ENCODE peak calls at places on chromosomes 6 and 20, in six cellular contexts. F is heart left ventricle, C is Caco-2, M is neural progenitor cell, Z is ascending aorta, N is A549. H is an unnamed sample.

GRCh38 chr20:5807431-5807830 is 57.2 kb downstream of the SHLD1 start:
- DNase-seq in F (no peak), C (no peak), M (no peak), Z (no peak), N (no peak), H (no peak)

GRCh38 chr20:32358883-32359632 is 927 bp downstream of the ASXL1 start:
- DNase-seq in F (peak; percentile 81), C (peak; percentile 86), M (peak; percentile 93), Z (peak; percentile 85), N (peak; percentile 72), H (peak; percentile 77)

GRCh38 chr6:56211724-56212123 is 35.7 kb downstream of the COL21A1 start:
- DNase-seq in F (no peak), C (no peak), M (no peak), Z (no peak), N (no peak), H (no peak)

GRCh38 chr6:5723905-5724691 is 282.6 kb downstream of the NRN1 start:
- DNase-seq in F (peak; percentile 46), C (no peak), M (peak; percentile 35), Z (peak; percentile 64), N (no peak), H (no peak)

GRCh38 chr6:164072240-164072666 is 657.7 kb downstream of the QKI start:
- DNase-seq in F (no peak), C (no peak), M (no peak), Z (no peak), N (no peak), H (no peak)

GRCh38 chr20:45506927-45507820 is 8.2 kb downstream of the SPINT3 start:
- DNase-seq in F (no peak), C (no peak), M (no peak), Z (no peak), N (no peak), H (no peak)

GRCh38 chr20:22403860-22404608 is 180.3 kb downstream of the FOXA2 start:
- DNase-seq in F (no peak), C (peak; percentile 53), M (peak; percentile 47), Z (no peak), N (peak; percentile 92), H (peak; percentile 38)

GRCh38 chr6:116011520-116011919 is 49.2 kb downstream of the FRK start:
- DNase-seq in F (no peak), C (no peak), M (no peak), Z (no peak), N (no peak), H (no peak)

GRCh38 chr6:71228461-71229041 is 60.1 kb upstream of the OGFRL1 start:
- DNase-seq in F (no peak), C (no peak), M (no peak), Z (no peak), N (no peak), H (no peak)

GRCh38 chr6:126570507-126570906 is 230.6 kb downstream of the CENPW start:
- DNase-seq in F (no peak), C (no peak), M (no peak), Z (no peak), N (no peak), H (no peak)

GRCh38 chr6:168207421-168208175 is 112.0 kb downstream of the DACT2 start:
- DNase-seq in F (no peak), C (no peak), M (no peak), Z (no peak), N (no peak), H (no peak)

GRCh38 chr6:10520468-10520867 is 683 bp upstream of the GCNT2 start:
- DNase-seq in F (no peak), C (no peak), M (no peak), Z (no peak), N (no peak), H (no peak)

GRCh38 chr20:35005463-35005961 is 49.8 kb downstream of the MYH7B start:
- DNase-seq in F (peak; percentile 25), C (peak; percentile 35), M (no peak), Z (no peak), N (no peak), H (peak; percentile 3)

GRCh38 chr6:24890471-24890870 is 45.3 kb downstream of the RIPOR2 start:
- DNase-seq in F (no peak), C (no peak), M (no peak), Z (no peak), N (no peak), H (no peak)
- H3K4me1 ChIP-seq in F (no peaks in the 10 kb centered on the region), C (no peaks in the 10 kb centered on the region), M (peaks cover 8% of the 10 kb centered on the region), Z (no peaks in the 10 kb centered on the region), N (no peaks in the 10 kb centered on the region), H (no peaks in the 10 kb centered on the region)

DNA sequence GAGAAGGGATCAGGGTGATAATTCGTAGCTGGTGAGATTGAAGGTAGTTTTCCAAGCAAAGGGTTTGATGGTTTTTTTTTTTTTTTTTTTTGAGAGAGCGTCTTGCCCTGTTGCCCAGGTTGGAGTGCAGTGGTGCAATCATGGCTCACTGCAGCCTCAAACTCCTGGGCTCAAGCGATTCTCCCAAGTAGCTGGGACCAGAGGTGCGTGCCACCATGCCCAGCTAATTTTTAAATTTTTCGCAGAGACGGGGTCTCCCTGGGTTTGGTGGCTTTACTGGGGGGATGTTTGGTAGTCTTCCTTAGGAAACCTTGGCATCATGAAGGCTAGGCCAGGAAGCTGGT is 76.8 kb upstream of the RNF24 start:
- DNase-seq in F (no peak), C (no peak), M (no peak), Z (peak; percentile 45), N (no peak), H (no peak)
- TF ChIP-seq CTCF in F (no peak), C (no peak), M (no peak), Z (no peak), N (no peak), H (no peak)

DNA sequence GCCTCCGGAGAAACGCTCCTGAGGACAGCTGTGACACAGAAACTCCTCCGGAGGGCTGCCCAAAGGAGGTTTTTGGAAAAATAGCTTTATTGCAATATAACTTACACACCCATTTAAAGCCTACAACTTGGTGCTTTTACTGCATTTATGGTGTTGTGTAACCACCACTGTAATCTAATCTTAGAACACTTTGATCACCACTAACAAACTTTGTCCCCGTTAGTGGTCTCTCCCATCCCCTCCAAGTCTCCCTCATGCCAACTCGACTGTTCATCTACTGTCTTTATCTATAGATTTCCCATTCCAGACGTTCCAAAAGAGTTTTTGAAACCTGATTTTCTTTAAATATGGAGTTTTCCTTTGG is 62.8 kb downstream of the SYNJ2 start:
- DNase-seq in F (no peak), C (no peak), M (no peak), Z (no peak), N (no peak), H (no peak)
- H3K4me1 ChIP-seq in F (peaks cover 24% of the 10 kb centered on the region), C (peaks cover 75% of the 10 kb centered on the region), M (no peaks in the 10 kb centered on the region), Z (peaks cover 34% of the 10 kb centered on the region), N (peaks cover 66% of the 10 kb centered on the region), H (peaks cover 14% of the 10 kb centered on the region)

DNA sequence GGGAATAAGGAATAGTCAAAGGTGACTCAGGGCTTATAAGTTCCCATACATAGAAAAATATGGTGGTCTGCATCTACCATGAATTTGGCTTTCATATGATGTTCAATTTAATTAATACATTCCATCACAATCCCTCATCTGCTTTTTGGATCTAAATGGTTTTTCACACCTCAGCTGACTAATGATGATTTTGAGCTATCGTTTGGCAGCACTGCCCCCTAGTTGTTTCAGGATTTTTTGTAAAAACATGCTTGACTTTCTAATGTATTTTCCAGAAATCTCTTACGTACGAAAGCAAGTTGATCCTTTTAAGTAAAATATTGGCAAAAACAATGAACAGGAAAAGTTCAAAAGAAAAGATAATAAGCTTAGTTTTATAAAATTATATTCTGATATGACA is 408.6 kb upstream of the ADGRB3 start:
- DNase-seq in F (no peak), C (no peak), M (peak; percentile 26), Z (no peak), N (no peak), H (no peak)
- TF ChIP-seq CTCF in F (peak; percentile 34), C (peak; percentile 31), M (peak; percentile 77), Z (no peak), N (no peak), H (peak; percentile 23)

GRCh38 chr20:50304883-50305635 is 114.4 kb downstream of the CEBPB start:
- DNase-seq in F (peak; percentile 96), C (no peak), M (no peak), Z (peak; percentile 90), N (no peak), H (peak; percentile 78)
- H3K4me1 ChIP-seq in F (peaks cover 41% of the 10 kb centered on the region), C (peaks cover 16% of the 10 kb centered on the region), M (peaks cover 10% of the 10 kb centered on the region), Z (peaks cover 16% of the 10 kb centered on the region), N (peaks cover 81% of the 10 kb centered on the region), H (peaks cover 46% of the 10 kb centered on the region)

GRCh38 chr6:154937306-154938244 is 57.5 kb upstream of the TIAM2 start:
- DNase-seq in F (no peak), C (no peak), M (peak; percentile 53), Z (no peak), N (no peak), H (no peak)
- TF ChIP-seq CTCF in F (no peak), C (no peak), M (no peak), Z (no peak), N (no peak), H (no peak)

GRCh38 chr6:31352497-31353368 is 4.2 kb downstream of the HLA-B start:
- DNase-seq in F (no peak), C (no peak), M (no peak), Z (no peak), N (no peak), H (no peak)

GRCh38 chr6:31355540-31355988 is 1.4 kb downstream of the HLA-B start:
- DNase-seq in F (no peak), C (no peak), M (no peak), Z (no peak), N (no peak), H (no peak)

GRCh38 chr6:31353508-31353907 is 3.5 kb downstream of the HLA-B start:
- DNase-seq in F (no peak), C (no peak), M (no peak), Z (no peak), N (no peak), H (no peak)

GRCh38 chr6:31354788-31355539 is 2.0 kb downstream of the HLA-B start:
- DNase-seq in F (no peak), C (no peak), M (no peak), Z (no peak), N (no peak), H (no peak)

DNA sequence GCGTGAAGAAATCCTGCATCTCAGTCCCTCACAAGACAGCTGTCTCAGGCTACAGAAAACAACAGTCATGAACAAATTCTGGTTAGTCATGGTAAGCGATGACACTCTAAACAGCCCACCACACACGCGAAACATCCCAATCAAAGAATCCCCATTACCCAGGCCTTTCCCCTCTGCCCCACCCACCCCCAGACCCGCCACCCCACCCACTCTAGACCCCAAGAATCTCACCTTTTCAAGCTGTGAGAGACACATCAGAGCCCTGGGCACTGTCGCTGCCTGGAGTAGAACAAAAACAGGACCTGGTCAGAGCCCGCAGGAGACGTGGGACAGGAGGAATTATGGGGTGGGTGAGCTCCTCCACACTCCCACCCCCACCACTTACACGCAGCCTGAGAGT is 2.7 kb downstream of the HLA-B start:
- DNase-seq in F (no peak), C (no peak), M (no peak), Z (no peak), N (no peak), H (no peak)
- H3K4me1 ChIP-seq in F (no peaks in the 10 kb centered on the region), C (no peaks in the 10 kb centered on the region), M (no peaks in the 10 kb centered on the region), Z (no peaks in the 10 kb centered on the region), N (no peaks in the 10 kb centered on the region), H (peaks cover 10% of the 10 kb centered on the region)

GRCh38 chr6:121615493-121615892 is 180.0 kb downstream of the GJA1 start:
- DNase-seq in F (no peak), C (no peak), M (no peak), Z (no peak), N (peak; percentile 22), H (no peak)
- TF ChIP-seq CTCF in F (no peak), C (peak; percentile 29), M (peak; percentile 24), Z (no peak), N (no peak), H (peak; percentile 34)

GRCh38 chr6:138544521-138544920 is 45.2 kb upstream of the NHSL1 start:
- DNase-seq in F (no peak), C (no peak), M (no peak), Z (no peak), N (no peak), H (no peak)
- H3K4me1 ChIP-seq in F (peaks cover 42% of the 10 kb centered on the region), C (peaks cover 79% of the 10 kb centered on the region), M (peaks cover 27% of the 10 kb centered on the region), Z (no peaks in the 10 kb centered on the region), N (peaks cover 28% of the 10 kb centered on the region), H (peaks cover 13% of the 10 kb centered on the region)

H was measured in body of pancreas.